ENCODE peak calls at places on chromosome 1, in four cellular contexts. One of them, this sample, is unnamed.

GRCh38 chr1:167797005-167797404 is 75.2 kb downstream of the MPZL1 start:
- DNase-seq in progenitor cell of endocrine pancreas: no peak
- DNase-seq in C1 segment of cervical spinal cord: no peak
- DNase-seq in memory B cell: no peak
- DNase-seq in this sample: no peak

GRCh38 chr1:78003882-78004718 is 639 bp upstream of the DNAJB4 start:
- DNase-seq in progenitor cell of endocrine pancreas: no peak
- DNase-seq in C1 segment of cervical spinal cord: peak
- DNase-seq in memory B cell: peak
- DNase-seq in this sample: no peak

GRCh38 chr1:2137257-2138121 is 57.1 kb downstream of the FAAP20 start:
- DNase-seq in progenitor cell of endocrine pancreas: no peak
- DNase-seq in memory B cell: no peak
- DNase-seq in C1 segment of cervical spinal cord: no peak
- DNase-seq in this sample: no peak

GRCh38 chr1:232767381-232768074 is 37.7 kb upstream of the MAP10 start:
- DNase-seq in progenitor cell of endocrine pancreas: no peak
- DNase-seq in memory B cell: no peak
- DNase-seq in C1 segment of cervical spinal cord: no peak
- DNase-seq in this sample: no peak

GRCh38 chr1:23673086-23673813 is 18.4 kb upstream of the RPL11 start:
- DNase-seq in memory B cell: no peak
- DNase-seq in C1 segment of cervical spinal cord: no peak
- DNase-seq in progenitor cell of endocrine pancreas: peak
- DNase-seq in this sample: no peak

GRCh38 chr1:39684313-39684664 is 6.9 kb downstream of the HPCAL4 start:
- DNase-seq in memory B cell: no peak
- DNase-seq in progenitor cell of endocrine pancreas: no peak
- DNase-seq in C1 segment of cervical spinal cord: no peak
- DNase-seq in this sample: no peak

GRCh38 chr1:45065083-45065482 is 53.0 kb downstream of the UROD start:
- DNase-seq in memory B cell: no peak
- DNase-seq in progenitor cell of endocrine pancreas: no peak
- DNase-seq in C1 segment of cervical spinal cord: no peak
- DNase-seq in this sample: no peak

GRCh38 chr1:36400825-36401601 is 3.3 kb upstream of the LSM10 start:
- DNase-seq in C1 segment of cervical spinal cord: peak
- DNase-seq in progenitor cell of endocrine pancreas: peak
- DNase-seq in memory B cell: peak
- DNase-seq in this sample: no peak

GRCh38 chr1:5908461-5909375 is 83.5 kb downstream of the NPHP4 start:
- DNase-seq in memory B cell: no peak
- DNase-seq in C1 segment of cervical spinal cord: no peak
- DNase-seq in progenitor cell of endocrine pancreas: no peak
- DNase-seq in this sample: no peak

GRCh38 chr1:24895511-24895910 is 34.6 kb downstream of the RUNX3 start:
- DNase-seq in memory B cell: no peak
- DNase-seq in C1 segment of cervical spinal cord: no peak
- DNase-seq in progenitor cell of endocrine pancreas: no peak
- DNase-seq in this sample: no peak

GRCh38 chr1:61569212-61569621 is 155.7 kb downstream of the TM2D1 start:
- DNase-seq in C1 segment of cervical spinal cord: no peak
- DNase-seq in progenitor cell of endocrine pancreas: no peak
- DNase-seq in memory B cell: no peak
- DNase-seq in this sample: no peak